ENCODE peak calls at places on chromosomes 3 and 15, in nine cellular contexts. One of them, this sample, is unnamed.

GRCh38 chr15:36682091-36682490 is 102.7 kb downstream of the CDIN1 start:
- DNase-seq in activated T-cell treated with anti-CD3 and anti-CD28 coated beads for 1 hour: no peak
- DNase-seq in body of pancreas: no peak
- DNase-seq in IMR-90: peak
- DNase-seq in tibial artery: no peak
- DNase-seq in PC-9: no peak
- DNase-seq in epithelial cell of esophagus: peak
- DNase-seq in dermis blood vessel endothelial cell: peak
- DNase-seq in NCI-H1436: no peak
- DNase-seq in this sample: no peak

GRCh38 chr15:94259121-94259776 is 27.9 kb downstream of the MCTP2 start:
- DNase-seq in tibial artery: no peak
- DNase-seq in activated T-cell treated with anti-CD3 and anti-CD28 coated beads for 1 hour: no peak
- DNase-seq in NCI-H1436: no peak
- DNase-seq in epithelial cell of esophagus: no peak
- DNase-seq in IMR-90: peak
- DNase-seq in PC-9: no peak
- DNase-seq in dermis blood vessel endothelial cell: no peak
- DNase-seq in body of pancreas: no peak
- DNase-seq in this sample: no peak

GRCh38 chr3:60931452-60931851 is 319.8 kb downstream of the FHIT start:
- DNase-seq in tibial artery: no peak
- DNase-seq in dermis blood vessel endothelial cell: no peak
- DNase-seq in body of pancreas: no peak
- DNase-seq in PC-9: no peak
- DNase-seq in epithelial cell of esophagus: no peak
- DNase-seq in NCI-H1436: no peak
- DNase-seq in IMR-90: no peak
- DNase-seq in activated T-cell treated with anti-CD3 and anti-CD28 coated beads for 1 hour: no peak
- DNase-seq in this sample: no peak

GRCh38 chr15:49501586-49501985 is 78.5 kb downstream of the FGF7 start:
- DNase-seq in NCI-H1436: no peak
- DNase-seq in activated T-cell treated with anti-CD3 and anti-CD28 coated beads for 1 hour: no peak
- DNase-seq in IMR-90: no peak
- DNase-seq in PC-9: no peak
- DNase-seq in body of pancreas: no peak
- DNase-seq in tibial artery: no peak
- DNase-seq in dermis blood vessel endothelial cell: no peak
- DNase-seq in epithelial cell of esophagus: no peak
- DNase-seq in this sample: no peak

GRCh38 chr3:134677196-134677986 is 26.6 kb upstream of the KY start:
- DNase-seq in IMR-90: no peak
- DNase-seq in PC-9: no peak
- DNase-seq in epithelial cell of esophagus: no peak
- DNase-seq in NCI-H1436: no peak
- DNase-seq in body of pancreas: no peak
- DNase-seq in dermis blood vessel endothelial cell: peak
- DNase-seq in tibial artery: no peak
- DNase-seq in activated T-cell treated with anti-CD3 and anti-CD28 coated beads for 1 hour: no peak
- DNase-seq in this sample: peak

GRCh38 chr15:62365795-62366442 is 200.8 kb upstream of the C2CD4B start:
- DNase-seq in PC-9: no peak
- DNase-seq in tibial artery: no peak
- DNase-seq in NCI-H1436: no peak
- DNase-seq in dermis blood vessel endothelial cell: no peak
- DNase-seq in epithelial cell of esophagus: peak
- DNase-seq in activated T-cell treated with anti-CD3 and anti-CD28 coated beads for 1 hour: no peak
- DNase-seq in body of pancreas: peak
- DNase-seq in IMR-90: no peak
- DNase-seq in this sample: no peak

GRCh38 chr3:52121813-52122212 is 32.4 kb downstream of the POC1A start:
- DNase-seq in epithelial cell of esophagus: no peak
- DNase-seq in PC-9: no peak
- DNase-seq in tibial artery: no peak
- DNase-seq in body of pancreas: no peak
- DNase-seq in NCI-H1436: no peak
- DNase-seq in dermis blood vessel endothelial cell: no peak
- DNase-seq in IMR-90: no peak
- DNase-seq in activated T-cell treated with anti-CD3 and anti-CD28 coated beads for 1 hour: no peak
- DNase-seq in this sample: peak

GRCh38 chr3:127074900-127075360 is 92.0 kb downstream of the PLXNA1 start:
- DNase-seq in IMR-90: peak
- DNase-seq in activated T-cell treated with anti-CD3 and anti-CD28 coated beads for 1 hour: no peak
- DNase-seq in body of pancreas: no peak
- DNase-seq in PC-9: peak
- DNase-seq in tibial artery: peak
- DNase-seq in dermis blood vessel endothelial cell: peak
- DNase-seq in NCI-H1436: no peak
- DNase-seq in epithelial cell of esophagus: peak
- DNase-seq in this sample: peak

GRCh38 chr3:146682176-146682575 is 77.0 kb upstream of the PLSCR5 start:
- DNase-seq in PC-9: no peak
- DNase-seq in epithelial cell of esophagus: peak
- DNase-seq in tibial artery: no peak
- DNase-seq in body of pancreas: no peak
- DNase-seq in dermis blood vessel endothelial cell: no peak
- DNase-seq in activated T-cell treated with anti-CD3 and anti-CD28 coated beads for 1 hour: no peak
- DNase-seq in IMR-90: peak
- DNase-seq in NCI-H1436: peak
- DNase-seq in this sample: no peak

GRCh38 chr3:138938877-138939562 is 7.9 kb downstream of the FOXL2 start:
- DNase-seq in NCI-H1436: no peak
- DNase-seq in activated T-cell treated with anti-CD3 and anti-CD28 coated beads for 1 hour: no peak
- DNase-seq in PC-9: no peak
- DNase-seq in IMR-90: no peak
- DNase-seq in epithelial cell of esophagus: no peak
- DNase-seq in dermis blood vessel endothelial cell: no peak
- DNase-seq in tibial artery: peak
- DNase-seq in body of pancreas: no peak
- DNase-seq in this sample: no peak

GRCh38 chr3:151976211-151977050 is 103.0 kb downstream of the SUCNR1 start:
- DNase-seq in epithelial cell of esophagus: peak
- DNase-seq in tibial artery: no peak
- DNase-seq in dermis blood vessel endothelial cell: peak
- DNase-seq in NCI-H1436: no peak
- DNase-seq in IMR-90: peak
- DNase-seq in body of pancreas: no peak
- DNase-seq in PC-9: peak
- DNase-seq in activated T-cell treated with anti-CD3 and anti-CD28 coated beads for 1 hour: no peak
- DNase-seq in this sample: no peak

GRCh38 chr15:34812369-34812768 is 17.0 kb upstream of the ACTC1 start:
- DNase-seq in activated T-cell treated with anti-CD3 and anti-CD28 coated beads for 1 hour: no peak
- DNase-seq in tibial artery: no peak
- DNase-seq in IMR-90: peak
- DNase-seq in body of pancreas: no peak
- DNase-seq in PC-9: no peak
- DNase-seq in NCI-H1436: no peak
- DNase-seq in dermis blood vessel endothelial cell: no peak
- DNase-seq in epithelial cell of esophagus: no peak
- DNase-seq in this sample: no peak

GRCh38 chr3:155308831-155309230 is 15.3 kb upstream of the STRIT1 start:
- DNase-seq in tibial artery: no peak
- DNase-seq in IMR-90: peak
- DNase-seq in activated T-cell treated with anti-CD3 and anti-CD28 coated beads for 1 hour: no peak
- DNase-seq in dermis blood vessel endothelial cell: no peak
- DNase-seq in PC-9: no peak
- DNase-seq in NCI-H1436: no peak
- DNase-seq in body of pancreas: no peak
- DNase-seq in epithelial cell of esophagus: peak
- DNase-seq in this sample: no peak

GRCh38 chr15:59169337-59169736 is 37.3 kb upstream of the LDHAL6B start:
- DNase-seq in dermis blood vessel endothelial cell: peak
- DNase-seq in PC-9: no peak
- DNase-seq in body of pancreas: no peak
- DNase-seq in activated T-cell treated with anti-CD3 and anti-CD28 coated beads for 1 hour: no peak
- DNase-seq in NCI-H1436: no peak
- DNase-seq in tibial artery: no peak
- DNase-seq in IMR-90: peak
- DNase-seq in epithelial cell of esophagus: peak
- DNase-seq in this sample: no peak

GRCh38 chr3:44554626-44555592 is at the start of gene ZKSCAN7:
- DNase-seq in NCI-H1436: peak
- DNase-seq in activated T-cell treated with anti-CD3 and anti-CD28 coated beads for 1 hour: peak
- DNase-seq in tibial artery: peak
- DNase-seq in body of pancreas: peak
- DNase-seq in IMR-90: peak
- DNase-seq in epithelial cell of esophagus: peak
- DNase-seq in PC-9: no peak
- DNase-seq in dermis blood vessel endothelial cell: peak
- DNase-seq in this sample: peak

GRCh38 chr15:51750942-51751686 is at the start of gene TMOD2:
- DNase-seq in tibial artery: peak
- DNase-seq in IMR-90: peak
- DNase-seq in activated T-cell treated with anti-CD3 and anti-CD28 coated beads for 1 hour: peak
- DNase-seq in body of pancreas: peak
- DNase-seq in epithelial cell of esophagus: peak
- DNase-seq in dermis blood vessel endothelial cell: peak
- DNase-seq in PC-9: no peak
- DNase-seq in NCI-H1436: peak
- DNase-seq in this sample: peak

GRCh38 chr3:40580494-40581091 is 55.8 kb downstream of the ZNF621 start:
- DNase-seq in dermis blood vessel endothelial cell: peak
- DNase-seq in epithelial cell of esophagus: peak
- DNase-seq in activated T-cell treated with anti-CD3 and anti-CD28 coated beads for 1 hour: peak
- DNase-seq in tibial artery: peak
- DNase-seq in IMR-90: peak
- DNase-seq in PC-9: no peak
- DNase-seq in body of pancreas: peak
- DNase-seq in NCI-H1436: peak
- DNase-seq in this sample: peak

GRCh38 chr3:143288944-143289343 is 169.4 kb downstream of the CHST2 start:
- DNase-seq in NCI-H1436: no peak
- DNase-seq in body of pancreas: no peak
- DNase-seq in IMR-90: no peak
- DNase-seq in tibial artery: no peak
- DNase-seq in PC-9: no peak
- DNase-seq in activated T-cell treated with anti-CD3 and anti-CD28 coated beads for 1 hour: no peak
- DNase-seq in dermis blood vessel endothelial cell: no peak
- DNase-seq in epithelial cell of esophagus: peak
- DNase-seq in this sample: no peak

GRCh38 chr15:52343831-52344230 is 48.2 kb upstream of the MYO5C start:
- DNase-seq in tibial artery: no peak
- DNase-seq in dermis blood vessel endothelial cell: peak
- DNase-seq in body of pancreas: no peak
- DNase-seq in epithelial cell of esophagus: no peak
- DNase-seq in NCI-H1436: no peak
- DNase-seq in PC-9: no peak
- DNase-seq in activated T-cell treated with anti-CD3 and anti-CD28 coated beads for 1 hour: no peak
- DNase-seq in IMR-90: peak
- DNase-seq in this sample: no peak

GRCh38 chr15:68783226-68784054 is 37.3 kb downstream of the ANP32A start:
- DNase-seq in IMR-90: no peak
- DNase-seq in NCI-H1436: peak
- DNase-seq in epithelial cell of esophagus: peak
- DNase-seq in dermis blood vessel endothelial cell: peak
- DNase-seq in PC-9: no peak
- DNase-seq in body of pancreas: peak
- DNase-seq in tibial artery: peak
- DNase-seq in activated T-cell treated with anti-CD3 and anti-CD28 coated beads for 1 hour: peak
- DNase-seq in this sample: peak

GRCh38 chr3:114498779-114499370 is 205.0 kb downstream of the TIGIT start:
- DNase-seq in IMR-90: peak
- DNase-seq in activated T-cell treated with anti-CD3 and anti-CD28 coated beads for 1 hour: no peak
- DNase-seq in tibial artery: no peak
- DNase-seq in dermis blood vessel endothelial cell: peak
- DNase-seq in body of pancreas: no peak
- DNase-seq in NCI-H1436: peak
- DNase-seq in PC-9: peak
- DNase-seq in epithelial cell of esophagus: peak
- DNase-seq in this sample: no peak

GRCh38 chr15:60392601-60392985 is 5.2 kb downstream of the ANXA2 start:
- DNase-seq in PC-9: peak
- DNase-seq in epithelial cell of esophagus: peak
- DNase-seq in activated T-cell treated with anti-CD3 and anti-CD28 coated beads for 1 hour: no peak
- DNase-seq in NCI-H1436: no peak
- DNase-seq in body of pancreas: no peak
- DNase-seq in IMR-90: peak
- DNase-seq in dermis blood vessel endothelial cell: peak
- DNase-seq in tibial artery: no peak
- DNase-seq in this sample: no peak

GRCh38 chr15:78374436-78375393 is 34.6 kb downstream of the CRABP1 start:
- DNase-seq in PC-9: peak
- DNase-seq in body of pancreas: peak
- DNase-seq in activated T-cell treated with anti-CD3 and anti-CD28 coated beads for 1 hour: no peak
- DNase-seq in IMR-90: no peak
- DNase-seq in tibial artery: peak
- DNase-seq in NCI-H1436: no peak
- DNase-seq in dermis blood vessel endothelial cell: no peak
- DNase-seq in epithelial cell of esophagus: peak
- DNase-seq in this sample: peak

GRCh38 chr3:155963557-155963956 is 93.1 kb downstream of the GMPS start:
- DNase-seq in activated T-cell treated with anti-CD3 and anti-CD28 coated beads for 1 hour: no peak
- DNase-seq in dermis blood vessel endothelial cell: no peak
- DNase-seq in body of pancreas: no peak
- DNase-seq in tibial artery: no peak
- DNase-seq in NCI-H1436: no peak
- DNase-seq in PC-9: no peak
- DNase-seq in epithelial cell of esophagus: no peak
- DNase-seq in IMR-90: peak
- DNase-seq in this sample: no peak

GRCh38 chr15:44149224-44149623 is 45.8 kb downstream of the FRMD5 start:
- DNase-seq in activated T-cell treated with anti-CD3 and anti-CD28 coated beads for 1 hour: no peak
- DNase-seq in tibial artery: no peak
- DNase-seq in IMR-90: no peak
- DNase-seq in PC-9: no peak
- DNase-seq in epithelial cell of esophagus: no peak
- DNase-seq in body of pancreas: no peak
- DNase-seq in dermis blood vessel endothelial cell: no peak
- DNase-seq in NCI-H1436: no peak
- DNase-seq in this sample: no peak

GRCh38 chr3:13009132-13009945 is 63.9 kb downstream of the IQSEC1 start:
- DNase-seq in NCI-H1436: no peak
- DNase-seq in IMR-90: no peak
- DNase-seq in epithelial cell of esophagus: no peak
- DNase-seq in dermis blood vessel endothelial cell: peak
- DNase-seq in tibial artery: peak
- DNase-seq in body of pancreas: peak
- DNase-seq in activated T-cell treated with anti-CD3 and anti-CD28 coated beads for 1 hour: peak
- DNase-seq in PC-9: no peak
- DNase-seq in this sample: peak

GRCh38 chr3:159263750-159264561 is 462.1 kb downstream of the MFSD1 start:
- DNase-seq in PC-9: no peak
- DNase-seq in NCI-H1436: no peak
- DNase-seq in epithelial cell of esophagus: peak
- DNase-seq in activated T-cell treated with anti-CD3 and anti-CD28 coated beads for 1 hour: no peak
- DNase-seq in dermis blood vessel endothelial cell: peak
- DNase-seq in IMR-90: peak
- DNase-seq in body of pancreas: no peak
- DNase-seq in tibial artery: no peak
- DNase-seq in this sample: no peak

GRCh38 chr3:53255360-53255774 is 455 bp downstream of the TKT start:
- DNase-seq in tibial artery: no peak
- DNase-seq in activated T-cell treated with anti-CD3 and anti-CD28 coated beads for 1 hour: peak
- DNase-seq in dermis blood vessel endothelial cell: peak
- DNase-seq in epithelial cell of esophagus: no peak
- DNase-seq in IMR-90: no peak
- DNase-seq in body of pancreas: peak
- DNase-seq in NCI-H1436: no peak
- DNase-seq in PC-9: no peak
- DNase-seq in this sample: peak

GRCh38 chr15:29815000-29815704 is 7.1 kb downstream of the TJP1 start:
- DNase-seq in epithelial cell of esophagus: peak
- DNase-seq in body of pancreas: peak
- DNase-seq in activated T-cell treated with anti-CD3 and anti-CD28 coated beads for 1 hour: no peak
- DNase-seq in dermis blood vessel endothelial cell: peak
- DNase-seq in PC-9: no peak
- DNase-seq in NCI-H1436: no peak
- DNase-seq in IMR-90: peak
- DNase-seq in tibial artery: no peak
- DNase-seq in this sample: no peak

GRCh38 chr3:98513136-98513535 is 9.6 kb downstream of the CLDND1 start:
- DNase-seq in PC-9: peak
- DNase-seq in epithelial cell of esophagus: peak
- DNase-seq in activated T-cell treated with anti-CD3 and anti-CD28 coated beads for 1 hour: no peak
- DNase-seq in dermis blood vessel endothelial cell: no peak
- DNase-seq in tibial artery: no peak
- DNase-seq in NCI-H1436: no peak
- DNase-seq in body of pancreas: no peak
- DNase-seq in IMR-90: peak
- DNase-seq in this sample: no peak

GRCh38 chr15:52463638-52464037 is 65.0 kb downstream of the MYO5A start:
- DNase-seq in epithelial cell of esophagus: no peak
- DNase-seq in activated T-cell treated with anti-CD3 and anti-CD28 coated beads for 1 hour: no peak
- DNase-seq in dermis blood vessel endothelial cell: peak
- DNase-seq in body of pancreas: no peak
- DNase-seq in tibial artery: no peak
- DNase-seq in IMR-90: peak
- DNase-seq in NCI-H1436: no peak
- DNase-seq in PC-9: no peak
- DNase-seq in this sample: no peak